ENCODE peak calls at places on chromosomes 7 and 10, in ten cellular contexts. L is left ventricle myocardium superior; K is mammary epithelial cell; G is CD4-positive, alpha-beta T cell; C is progenitor cell of endocrine pancreas; A is endothelial cell; F is lung microvascular endothelial cell; J is HT1080; I is NCI-H1105 treated with DMSO at 0.1 percent for 48 hours; W is fibroblast of mammary gland. Z is an unnamed sample.

GRCh38 chr10:102627446-102628293 is 16.6 kb upstream of the TRIM8 start:
- DNase-seq in C (no peak), A (peak; percentile 49), W (peak; percentile 62), J (no peak), I (no peak), G (no peak), K (peak; percentile 66), F (peak; percentile 79), L (peak; percentile 55), Z (peak; percentile 68)

GRCh38 chr10:110181911-110182310 is 25.5 kb upstream of the MXI1 start:
- DNase-seq in L (no peak), J (no peak), G (no peak), A (no peak), W (no peak), I (no peak), C (no peak), F (no peak), K (no peak), Z (no peak)

GRCh38 chr10:32054087-32054486 is 2.1 kb downstream of the KIF5B start:
- DNase-seq in J (peak; percentile 30), W (peak; percentile 66), I (no peak), F (peak; percentile 76), G (no peak), K (peak; percentile 53), C (no peak), L (no peak), A (no peak), Z (peak; percentile 61)

GRCh38 chr7:45710271-45711160 is 136.3 kb downstream of the ADCY1 start:
- DNase-seq in W (no peak), C (no peak), F (no peak), J (no peak), I (no peak), L (no peak), G (no peak), K (no peak), A (no peak), Z (no peak)

GRCh38 chr10:71372882-71373495 is 23.7 kb upstream of the CDH23 start:
- DNase-seq in K (no peak), A (no peak), G (no peak), F (no peak), J (no peak), W (no peak), I (no peak), C (no peak), L (no peak), Z (no peak)

GRCh38 chr7:118731854-118732253 is 507.4 kb downstream of the ANKRD7 start:
- DNase-seq in C (no peak), F (no peak), W (no peak), G (no peak), L (no peak), I (no peak), A (no peak), J (peak; percentile 15), K (no peak), Z (no peak)

GRCh38 chr10:95519132-95519487 is 42.1 kb downstream of the SORBS1 start:
- DNase-seq in J (no peak), I (no peak), L (peak; percentile 82), C (no peak), F (no peak), G (no peak), K (no peak), W (no peak), A (no peak), Z (no peak)

GRCh38 chr7:86653919-86654659 is 10.4 kb downstream of the GRM3 start:
- DNase-seq in J (peak; percentile 18), A (no peak), G (no peak), K (no peak), I (no peak), C (no peak), L (no peak), F (no peak), W (no peak), Z (no peak)

GRCh38 chr10:59177031-59177861 is 803 bp downstream of the PHYHIPL start:
- DNase-seq in L (peak; percentile 20), J (peak; percentile 60), K (peak; percentile 79), G (no peak), A (peak; percentile 45), I (peak; percentile 49), C (peak; percentile 22), F (peak; percentile 35), W (peak; percentile 93), Z (peak; percentile 60)

GRCh38 chr7:106430103-106430502 is 145.3 kb upstream of the NAMPT start:
- DNase-seq in A (no peak), I (no peak), W (no peak), F (no peak), J (no peak), G (no peak), C (no peak), L (no peak), K (no peak), Z (no peak)

GRCh38 chr10:86263209-86263608 is 103.4 kb downstream of the GRID1 start:
- DNase-seq in F (no peak), K (no peak), A (no peak), G (no peak), L (no peak), I (no peak), W (no peak), J (no peak), C (peak; percentile 5), Z (no peak)

GRCh38 chr7:22944506-22944905 is 69.4 kb downstream of the HYCC1 start:
- DNase-seq in C (no peak), G (no peak), F (no peak), L (no peak), A (no peak), J (no peak), I (no peak), K (no peak), W (peak; percentile 76), Z (peak; percentile 6)

GRCh38 chr7:40282858-40283257 is 148.1 kb downstream of the SUGCT start:
- DNase-seq in I (no peak), G (no peak), F (no peak), C (no peak), K (no peak), L (no peak), A (no peak), J (no peak), W (no peak), Z (no peak)

Z was measured in HCEC 1CT.